ENCODE peak calls at places on chromosomes 11 and 22, in ten cellular contexts. L is IMR-90, F is ovary, O is tibial artery, S is neural progenitor cell, M is right lobe of liver, I is mesenchymal stem cell, D is heart left ventricle, U is prostate gland, J is transverse colon. A is an unnamed sample.

GRCh38 chr11:112477152-112477928 is 216.7 kb upstream of the PLET1 start:
- DNase-seq in L (no peak), F (no peak), O (no peak), S (no peak), M (no peak), I (no peak), D (no peak), U (no peak), J (no peak), A (no peak)

GRCh38 chr11:116513894-116514293 is 258.9 kb downstream of the BUD13 start:
- DNase-seq in L (peak; percentile 28), F (no peak), O (peak; percentile 41), S (peak; percentile 69), M (peak; percentile 64), I (no peak), D (no peak), U (no peak), J (peak; percentile 46), A (no peak)

GRCh38 chr11:74453373-74453975 is 13.9 kb downstream of the KCNE3 start:
- DNase-seq in L (peak; percentile 63), F (peak; percentile 69), O (peak; percentile 71), S (peak; percentile 81), M (peak; percentile 69), I (peak; percentile 60), D (peak; percentile 64), U (peak; percentile 58), J (peak; percentile 77), A (peak; percentile 86)

GRCh38 chr22:29885610-29886009 is 2.6 kb downstream of the MTMR3 start:
- DNase-seq in L (no peak), F (no peak), O (no peak), S (no peak), M (no peak), I (no peak), D (no peak), U (no peak), J (no peak), A (no peak)

GRCh38 chr22:42171417-42171816 is 40.8 kb upstream of the CYP2D6 start:
- DNase-seq in L (no peak), F (no peak), O (no peak), S (no peak), M (no peak), I (no peak), D (no peak), U (no peak), J (no peak), A (no peak)

GRCh38 chr22:38981005-38981658 is 1.0 kb upstream of the APOBEC3B start:
- DNase-seq in L (peak; percentile 31), F (peak; percentile 29), O (no peak), S (peak; percentile 66), M (no peak), I (no peak), D (no peak), U (peak; percentile 62), J (peak; percentile 54), A (peak; percentile 24)

GRCh38 chr22:22942511-22943329 is 55.1 kb downstream of the IGLL5 start:
- DNase-seq in L (peak; percentile 51), F (peak; percentile 51), O (peak; percentile 53), S (peak; percentile 90), M (peak; percentile 56), I (peak; percentile 6), D (peak; percentile 55), U (no peak), J (peak; percentile 82), A (peak; percentile 63)

GRCh38 chr22:20565079-20565734 is 57.8 kb downstream of the MED15 start:
- DNase-seq in L (peak; percentile 84), F (peak; percentile 12), O (no peak), S (no peak), M (no peak), I (peak; percentile 64), D (no peak), U (no peak), J (no peak), A (peak; percentile 31)

GRCh38 chr22:50622723-50623327 is 5.1 kb downstream of the ARSA start:
- DNase-seq in L (no peak), F (no peak), O (no peak), S (no peak), M (peak; percentile 91), I (no peak), D (no peak), U (peak; percentile 69), J (peak; percentile 93), A (peak; percentile 57)

GRCh38 chr22:46092646-46093410 is 57.5 kb upstream of the PPARA start:
- DNase-seq in L (no peak), F (peak; percentile 32), O (peak; percentile 68), S (no peak), M (no peak), I (no peak), D (no peak), U (no peak), J (no peak), A (peak; percentile 38)

GRCh38 chr22:44646668-44647067 is 55.3 kb upstream of the PRR5 start:
- DNase-seq in L (no peak), F (no peak), O (no peak), S (no peak), M (no peak), I (no peak), D (no peak), U (no peak), J (no peak), A (no peak)

GRCh38 chr22:44646141-44646540 is 55.9 kb upstream of the PRR5 start:
- DNase-seq in L (no peak), F (no peak), O (no peak), S (no peak), M (no peak), I (no peak), D (no peak), U (no peak), J (no peak), A (no peak)

GRCh38 chr22:44648085-44648820 is 53.8 kb upstream of the PRR5 start:
- DNase-seq in L (peak; percentile 26), F (no peak), O (peak; percentile 56), S (no peak), M (no peak), I (no peak), D (no peak), U (no peak), J (no peak), A (no peak)

GRCh38 chr22:44647141-44647540 is 54.9 kb upstream of the PRR5 start:
- DNase-seq in L (no peak), F (no peak), O (no peak), S (no peak), M (no peak), I (no peak), D (no peak), U (no peak), J (no peak), A (no peak)

DNA sequence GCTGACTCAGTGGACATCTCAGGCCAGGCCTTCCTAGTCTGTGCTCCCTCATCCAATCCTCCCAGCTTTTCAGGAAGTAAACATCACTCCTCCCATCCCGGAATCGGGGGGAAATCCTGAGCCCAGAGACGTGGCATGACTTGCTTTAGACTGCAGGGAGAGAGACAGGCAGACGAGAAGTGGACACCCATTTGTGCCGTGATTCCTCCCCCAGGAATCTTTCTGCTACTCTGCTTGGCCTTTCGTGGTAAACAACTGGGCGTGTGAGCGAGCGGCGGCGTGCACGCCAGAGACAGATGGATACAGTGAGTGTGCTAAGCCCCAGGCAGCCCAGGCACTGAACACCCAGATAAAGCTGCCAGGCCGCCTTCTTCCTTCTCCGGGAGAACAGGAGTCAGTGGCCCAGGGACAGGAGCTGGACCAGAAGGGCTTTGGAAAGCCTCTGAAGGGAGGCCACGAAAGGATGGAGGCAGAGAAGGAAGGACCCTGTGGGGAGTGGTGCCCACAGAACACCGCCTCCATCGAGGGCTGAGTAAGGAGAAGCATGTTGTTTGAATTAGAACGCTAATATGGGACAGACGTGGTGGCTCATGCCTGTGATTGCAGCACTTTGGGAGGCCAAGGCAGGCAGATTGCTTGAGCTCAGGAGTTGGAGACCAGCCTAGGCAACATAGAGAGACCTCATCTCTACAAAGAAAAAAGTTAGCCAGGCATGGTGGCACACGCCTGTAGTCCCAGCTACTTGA is 53.0 kb upstream of the PRR5 start:
- DNase-seq in L (peak; percentile 98), F (no peak), O (peak; percentile 70), S (no peak), M (no peak), I (peak; percentile 58), D (no peak), U (no peak), J (peak; percentile 31), A (peak; percentile 69)
- H3K27ac ChIP-seq in L (peak overlapping the region; percentile 95), F (no peak overlapping the region), O (no peak overlapping the region), S (no peak overlapping the region), M (peak overlapping the region; percentile 20), I (no peak overlapping the region), D (no peak overlapping the region), U (peak overlapping the region; percentile 46), J (peak overlapping the region; percentile 73), A (no peak overlapping the region)

GRCh38 chr11:114068327-114068726 is 8.8 kb downstream of the ZBTB16 start:
- DNase-seq in L (no peak), F (no peak), O (no peak), S (no peak), M (no peak), I (no peak), D (no peak), U (no peak), J (no peak), A (no peak)
- H3K4me1 ChIP-seq in L (no peaks in the 10 kb centered on the region), F (peaks cover 34% of the 10 kb centered on the region), O (peaks cover 79% of the 10 kb centered on the region), S (peaks cover 9% of the 10 kb centered on the region), M (peaks cover 12% of the 10 kb centered on the region), I (no peaks in the 10 kb centered on the region), D (peaks cover 71% of the 10 kb centered on the region), U (peaks cover 41% of the 10 kb centered on the region), J (peaks cover 35% of the 10 kb centered on the region), A (peaks cover 3% of the 10 kb centered on the region)

DNA sequence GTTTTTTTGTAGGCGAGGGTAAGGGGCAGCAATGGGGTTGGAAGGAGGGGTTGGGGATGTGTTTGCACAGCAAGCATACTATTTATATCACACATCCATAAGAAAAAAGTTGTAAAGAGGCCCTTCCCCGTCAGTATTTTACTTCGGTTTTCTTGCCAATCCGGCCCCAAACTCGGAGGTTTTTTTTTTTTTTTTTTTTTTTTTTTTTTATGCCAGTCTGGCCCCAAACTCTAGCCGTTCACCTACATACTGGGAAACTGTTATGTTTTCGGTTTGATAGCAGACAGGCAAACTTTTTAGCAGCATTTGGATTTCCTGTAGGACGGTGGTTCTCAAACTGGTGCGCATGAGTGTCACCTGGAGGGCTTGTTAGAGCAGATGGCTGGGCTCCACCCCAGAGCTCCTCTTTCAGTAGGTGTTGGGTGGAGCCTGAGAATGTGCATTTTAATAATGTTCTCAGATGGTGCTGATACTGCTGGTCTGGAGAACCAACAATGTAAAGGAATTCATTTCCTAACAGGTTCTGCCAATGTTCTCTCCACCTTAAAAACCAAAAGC is 76.5 kb upstream of the ZBED5 start:
- DNase-seq in L (no peak), F (no peak), O (no peak), S (no peak), M (no peak), I (no peak), D (no peak), U (peak; percentile 28), J (peak; percentile 46), A (peak; percentile 35)
- H3K27ac ChIP-seq in L (no peak overlapping the region), F (peak overlapping the region; percentile 82), O (peak overlapping the region; percentile 87), S (no peak overlapping the region), M (no peak overlapping the region), I (no peak overlapping the region), D (no peak overlapping the region), U (peak overlapping the region; percentile 84), J (peak overlapping the region; percentile 86), A (peak overlapping the region; percentile 90)

DNA sequence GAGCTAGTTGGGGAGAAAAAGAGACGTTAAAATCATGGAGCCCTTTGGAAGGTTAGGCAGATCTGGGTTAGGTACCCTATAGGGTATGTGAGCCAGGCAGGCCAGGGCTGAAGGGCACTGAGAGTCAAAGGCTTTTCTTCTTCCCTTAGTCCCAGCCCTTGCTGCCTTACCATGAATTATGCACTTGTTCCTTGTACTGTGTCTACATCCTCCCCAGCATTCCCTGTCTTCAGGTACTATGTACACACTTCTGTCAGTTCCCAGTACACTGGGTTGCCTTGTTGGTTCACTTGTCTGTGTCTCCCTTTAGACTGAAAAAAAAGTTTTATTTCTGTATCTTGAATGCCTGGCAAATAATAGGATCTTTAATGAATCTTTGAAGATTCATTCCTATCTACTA is 16.9 kb downstream of the RNF185 start:
- DNase-seq in L (no peak), F (no peak), O (no peak), S (no peak), M (no peak), I (no peak), D (no peak), U (peak; percentile 49), J (no peak), A (no peak)
- H3K4me1 ChIP-seq in L (peaks cover 30% of the 10 kb centered on the region), F (peaks cover 9% of the 10 kb centered on the region), O (peaks cover 35% of the 10 kb centered on the region), S (no peaks in the 10 kb centered on the region), M (no peaks in the 10 kb centered on the region), I (peaks cover 18% of the 10 kb centered on the region), D (no peaks in the 10 kb centered on the region), U (peaks cover 20% of the 10 kb centered on the region), J (peaks cover 8% of the 10 kb centered on the region), A (peaks cover 6% of the 10 kb centered on the region)